ENCODE peak calls at places on chromosome 21, in nine cellular contexts. U is ELF-1; B is AG10803; H is psoas muscle; P is activated CD4-positive, alpha-beta T cell treated with anti-CD3 and anti-CD28 coated beads, Interleukin-2, amount 50 U/mL, for 48 hours; I is NCI-H1694 treated with DMSO at 0.1 percent for 48 hours; Z is activated CD8-positive, alpha-beta memory T cell treated with anti-CD3 and anti-CD28 coated beads, Interleukin-2, amount 50 U/mL, for 4 hours; Y is stimulated activated CD8-positive, alpha-beta memory T cell treated with anti-CD3 and anti-CD28 coated beads, Interleukin-15, amount 100 ng/mL, for 1 hour; N is activated effector memory CD4-positive, alpha-beta T cell treated with anti-CD3 and anti-CD28 coated beads, Interleukin-2, amount 50 U/mL, for 16 hours. S is an unnamed sample.

GRCh38 chr21:36211660-36212512 is 55.3 kb downstream of the DOP1B start:
- DNase-seq in U (no peak), B (peak; percentile 71), H (no peak), P (no peak), I (no peak), Z (no peak), Y (no peak), N (no peak), S (no peak)

GRCh38 chr21:39385299-39386145 is 36.6 kb upstream of the HMGN1 start:
- DNase-seq in U (peak; percentile 95), B (peak; percentile 77), H (peak; percentile 83), P (peak; percentile 75), I (no peak), Z (peak; percentile 36), Y (peak; percentile 21), N (peak; percentile 84), S (peak; percentile 4)

GRCh38 chr21:34728479-34728878 is 59.7 kb downstream of the CLIC6 start:
- DNase-seq in U (no peak), B (no peak), H (no peak), P (no peak), I (no peak), Z (no peak), Y (no peak), N (no peak), S (peak; percentile 73)

GRCh38 chr21:44258056-44258725 is 3.5 kb downstream of the DNMT3L start:
- DNase-seq in U (no peak), B (no peak), H (no peak), P (no peak), I (no peak), Z (no peak), Y (no peak), N (no peak), S (no peak)

GRCh38 chr21:37367758-37368535 is 1.4 kb downstream of the DYRK1A start:
- DNase-seq in U (peak; percentile 54), B (peak; percentile 50), H (peak; percentile 55), P (peak; percentile 49), I (no peak), Z (peak; percentile 29), Y (no peak), N (peak; percentile 78), S (peak; percentile 42)

GRCh38 chr21:33734326-33734725 is 92.0 kb downstream of the ITSN1 start:
- DNase-seq in U (no peak), B (peak; percentile 66), H (no peak), P (no peak), I (no peak), Z (no peak), Y (no peak), N (no peak), S (no peak)

GRCh38 chr21:16117851-16118592 is 388.2 kb downstream of the USP25 start:
- DNase-seq in U (no peak), B (peak; percentile 93), H (no peak), P (no peak), I (no peak), Z (no peak), Y (no peak), N (no peak), S (peak; percentile 76)

GRCh38 chr21:43597052-43597451 is 62.2 kb downstream of the HSF2BP start:
- DNase-seq in U (peak; percentile 72), B (peak; percentile 62), H (no peak), P (no peak), I (no peak), Z (no peak), Y (no peak), N (no peak), S (no peak)

GRCh38 chr21:14583629-14584251 is 37.6 kb upstream of the SAMSN1 start:
- DNase-seq in U (no peak), B (no peak), H (no peak), P (no peak), I (no peak), Z (no peak), Y (no peak), N (no peak), S (no peak)

GRCh38 chr21:27806261-27806660 is 839.4 kb upstream of the ADAMTS5 start:
- DNase-seq in U (no peak), B (no peak), H (no peak), P (no peak), I (no peak), Z (no peak), Y (no peak), N (no peak), S (no peak)

GRCh38 chr21:45852886-45853400 is 128.6 kb upstream of the COL6A1 start:
- DNase-seq in U (no peak), B (no peak), H (no peak), P (no peak), I (no peak), Z (no peak), Y (no peak), N (peak; percentile 39), S (no peak)

GRCh38 chr21:45379171-45379900 is 25.6 kb upstream of the COL18A1 start:
- DNase-seq in U (no peak), B (no peak), H (peak; percentile 8), P (no peak), I (no peak), Z (no peak), Y (no peak), N (peak; percentile 54), S (no peak)

GRCh38 chr21:42195378-42196031 is 23.4 kb upstream of the ABCG1 start:
- DNase-seq in U (no peak), B (peak; percentile 16), H (no peak), P (no peak), I (no peak), Z (no peak), Y (no peak), N (no peak), S (no peak)

GRCh38 chr21:34695434-34695833 is 26.6 kb downstream of the CLIC6 start:
- DNase-seq in U (no peak), B (no peak), H (no peak), P (no peak), I (no peak), Z (no peak), Y (no peak), N (no peak), S (no peak)

GRCh38 chr21:42446531-42446930 is 42.8 kb downstream of the UBASH3A start:
- DNase-seq in U (no peak), B (no peak), H (no peak), P (no peak), I (no peak), Z (no peak), Y (no peak), N (no peak), S (no peak)

GRCh38 chr21:35602811-35603210 is 457.5 kb downstream of the SETD4 start:
- DNase-seq in U (peak; percentile 5), B (no peak), H (no peak), P (no peak), I (no peak), Z (no peak), Y (no peak), N (no peak), S (no peak)

GRCh38 chr21:45487891-45488600 is 54.2 kb downstream of the SLC19A1 start:
- DNase-seq in U (no peak), B (no peak), H (no peak), P (no peak), I (no peak), Z (no peak), Y (no peak), N (no peak), S (no peak)

GRCh38 chr21:29499734-29500343 is 201.1 kb downstream of the BACH1 start:
- DNase-seq in U (peak; percentile 78), B (peak; percentile 29), H (no peak), P (peak; percentile 11), I (peak; percentile 68), Z (no peak), Y (no peak), N (no peak), S (peak; percentile 64)

GRCh38 chr21:39079617-39080016 is 103.6 kb downstream of the PSMG1 start:
- DNase-seq in U (no peak), B (no peak), H (peak; percentile 62), P (no peak), I (no peak), Z (no peak), Y (no peak), N (no peak), S (no peak)

GRCh38 chr21:31973402-31973944 is 100.7 kb downstream of the HUNK start:
- DNase-seq in U (no peak), B (no peak), H (no peak), P (no peak), I (no peak), Z (no peak), Y (no peak), N (no peak), S (no peak)

GRCh38 chr21:31656199-31657095 is 3.0 kb upstream of the SOD1 start:
- DNase-seq in U (no peak), B (peak; percentile 18), H (no peak), P (peak; percentile 71), I (no peak), Z (peak; percentile 28), Y (no peak), N (peak; percentile 79), S (no peak)

GRCh38 chr21:31974454-31974985 is 101.7 kb downstream of the HUNK start:
- DNase-seq in U (peak; percentile 67), B (no peak), H (no peak), P (peak; percentile 24), I (no peak), Z (peak; percentile 23), Y (peak; percentile 0), N (no peak), S (no peak)

GRCh38 chr21:41247561-41247968 is 69.0 kb upstream of the FAM3B start:
- DNase-seq in U (no peak), B (no peak), H (no peak), P (no peak), I (no peak), Z (no peak), Y (no peak), N (no peak), S (peak; percentile 21)

GRCh38 chr21:44969965-44970755 is 30.3 kb downstream of the SLX9 start:
- DNase-seq in U (peak; percentile 83), B (peak; percentile 52), H (no peak), P (no peak), I (peak; percentile 48), Z (no peak), Y (no peak), N (no peak), S (no peak)

GRCh38 chr21:26591543-26591942 is 18.5 kb upstream of the CYYR1 start:
- DNase-seq in U (no peak), B (no peak), H (no peak), P (no peak), I (no peak), Z (no peak), Y (no peak), N (no peak), S (no peak)

GRCh38 chr21:25813917-25814316 is 79.1 kb downstream of the GABPA start:
- DNase-seq in U (no peak), B (no peak), H (no peak), P (no peak), I (no peak), Z (no peak), Y (no peak), N (no peak), S (no peak)

GRCh38 chr21:34620084-34620665 is 5.3 kb upstream of the RCAN1 start:
- DNase-seq in U (no peak), B (no peak), H (no peak), P (no peak), I (no peak), Z (no peak), Y (no peak), N (no peak), S (no peak)

GRCh38 chr21:25569711-25570110 is 37.6 kb downstream of the MRPL39 start:
- DNase-seq in U (no peak), B (no peak), H (no peak), P (no peak), I (no peak), Z (no peak), Y (no peak), N (no peak), S (peak; percentile 5)